ENCODE peak calls at places on chromosomes 7 and 10, in five cellular contexts. One of them, this sample, is unnamed.

GRCh38 chr10:126686732-126687693 is 16.5 kb upstream of the C10orf90 start:
- DNase-seq in HT-29: no peak
- DNase-seq in stimulated activated CD4-positive, alpha-beta T cell treated with anti-CD3 and anti-CD28 coated beads, TNF-alpha, amount 100 ng/mL, for 4 hours: no peak
- DNase-seq in Kasumi-1: no peak
- DNase-seq in brain microvascular endothelial cell: no peak
- DNase-seq in this sample: no peak

GRCh38 chr7:9776900-9777299 is 1196.8 kb upstream of the PHF14 start:
- DNase-seq in Kasumi-1: no peak
- DNase-seq in HT-29: no peak
- DNase-seq in stimulated activated CD4-positive, alpha-beta T cell treated with anti-CD3 and anti-CD28 coated beads, TNF-alpha, amount 100 ng/mL, for 4 hours: no peak
- DNase-seq in brain microvascular endothelial cell: no peak
- DNase-seq in this sample: no peak

GRCh38 chr7:139559364-139560105 is 36.0 kb downstream of the CLEC2L start:
- DNase-seq in stimulated activated CD4-positive, alpha-beta T cell treated with anti-CD3 and anti-CD28 coated beads, TNF-alpha, amount 100 ng/mL, for 4 hours: no peak
- DNase-seq in HT-29: no peak
- DNase-seq in Kasumi-1: no peak
- DNase-seq in brain microvascular endothelial cell: no peak
- DNase-seq in this sample: no peak

GRCh38 chr10:126240483-126240882 is 147.8 kb downstream of the ADAM12 start:
- DNase-seq in Kasumi-1: no peak
- DNase-seq in stimulated activated CD4-positive, alpha-beta T cell treated with anti-CD3 and anti-CD28 coated beads, TNF-alpha, amount 100 ng/mL, for 4 hours: no peak
- DNase-seq in brain microvascular endothelial cell: peak
- DNase-seq in HT-29: no peak
- DNase-seq in this sample: no peak

GRCh38 chr7:148620749-148621372 is 30.3 kb downstream of the C7orf33 start:
- DNase-seq in brain microvascular endothelial cell: no peak
- DNase-seq in HT-29: no peak
- DNase-seq in Kasumi-1: no peak
- DNase-seq in stimulated activated CD4-positive, alpha-beta T cell treated with anti-CD3 and anti-CD28 coated beads, TNF-alpha, amount 100 ng/mL, for 4 hours: no peak
- DNase-seq in this sample: no peak

GRCh38 chr10:34957531-34957930 is 132.6 kb downstream of the CUL2 start:
- DNase-seq in HT-29: no peak
- DNase-seq in Kasumi-1: no peak
- DNase-seq in stimulated activated CD4-positive, alpha-beta T cell treated with anti-CD3 and anti-CD28 coated beads, TNF-alpha, amount 100 ng/mL, for 4 hours: no peak
- DNase-seq in brain microvascular endothelial cell: no peak
- DNase-seq in this sample: no peak

GRCh38 chr10:132961864-132962622 is 19.7 kb upstream of the CFAP46 start:
- DNase-seq in HT-29: peak
- DNase-seq in stimulated activated CD4-positive, alpha-beta T cell treated with anti-CD3 and anti-CD28 coated beads, TNF-alpha, amount 100 ng/mL, for 4 hours: no peak
- DNase-seq in brain microvascular endothelial cell: peak
- DNase-seq in Kasumi-1: no peak
- DNase-seq in this sample: peak

GRCh38 chr7:34603711-34604444 is 54.1 kb upstream of the NPSR1 start:
- DNase-seq in Kasumi-1: no peak
- DNase-seq in HT-29: no peak
- DNase-seq in stimulated activated CD4-positive, alpha-beta T cell treated with anti-CD3 and anti-CD28 coated beads, TNF-alpha, amount 100 ng/mL, for 4 hours: no peak
- DNase-seq in brain microvascular endothelial cell: no peak
- DNase-seq in this sample: no peak

GRCh38 chr10:98096731-98097130 is 37.7 kb upstream of the R3HCC1L start:
- DNase-seq in stimulated activated CD4-positive, alpha-beta T cell treated with anti-CD3 and anti-CD28 coated beads, TNF-alpha, amount 100 ng/mL, for 4 hours: no peak
- DNase-seq in brain microvascular endothelial cell: no peak
- DNase-seq in HT-29: no peak
- DNase-seq in Kasumi-1: no peak
- DNase-seq in this sample: no peak

GRCh38 chr7:155218276-155219153 is 79.2 kb upstream of the INSIG1 start:
- DNase-seq in HT-29: no peak
- DNase-seq in Kasumi-1: no peak
- DNase-seq in brain microvascular endothelial cell: no peak
- DNase-seq in stimulated activated CD4-positive, alpha-beta T cell treated with anti-CD3 and anti-CD28 coated beads, TNF-alpha, amount 100 ng/mL, for 4 hours: no peak
- DNase-seq in this sample: no peak

GRCh38 chr7:136919820-136920219 is 51.4 kb downstream of the CHRM2 start:
- DNase-seq in Kasumi-1: no peak
- DNase-seq in brain microvascular endothelial cell: no peak
- DNase-seq in stimulated activated CD4-positive, alpha-beta T cell treated with anti-CD3 and anti-CD28 coated beads, TNF-alpha, amount 100 ng/mL, for 4 hours: no peak
- DNase-seq in HT-29: no peak
- DNase-seq in this sample: no peak

GRCh38 chr10:72097448-72098300 is 9.3 kb upstream of the SPOCK2 start:
- DNase-seq in HT-29: peak
- DNase-seq in brain microvascular endothelial cell: peak
- DNase-seq in Kasumi-1: no peak
- DNase-seq in stimulated activated CD4-positive, alpha-beta T cell treated with anti-CD3 and anti-CD28 coated beads, TNF-alpha, amount 100 ng/mL, for 4 hours: no peak
- DNase-seq in this sample: no peak

GRCh38 chr10:33125522-33125921 is 167.5 kb upstream of the ITGB1 start:
- DNase-seq in brain microvascular endothelial cell: no peak
- DNase-seq in stimulated activated CD4-positive, alpha-beta T cell treated with anti-CD3 and anti-CD28 coated beads, TNF-alpha, amount 100 ng/mL, for 4 hours: no peak
- DNase-seq in Kasumi-1: no peak
- DNase-seq in HT-29: no peak
- DNase-seq in this sample: no peak

GRCh38 chr7:119935418-119936025 is 337.5 kb upstream of the KCND2 start:
- DNase-seq in HT-29: peak
- DNase-seq in Kasumi-1: peak
- DNase-seq in brain microvascular endothelial cell: no peak
- DNase-seq in stimulated activated CD4-positive, alpha-beta T cell treated with anti-CD3 and anti-CD28 coated beads, TNF-alpha, amount 100 ng/mL, for 4 hours: no peak
- DNase-seq in this sample: no peak

GRCh38 chr7:27678617-27679260 is 16.1 kb upstream of the HIBADH start:
- DNase-seq in Kasumi-1: no peak
- DNase-seq in stimulated activated CD4-positive, alpha-beta T cell treated with anti-CD3 and anti-CD28 coated beads, TNF-alpha, amount 100 ng/mL, for 4 hours: no peak
- DNase-seq in brain microvascular endothelial cell: no peak
- DNase-seq in HT-29: peak
- DNase-seq in this sample: no peak

GRCh38 chr10:89241491-89242339 is 9.9 kb downstream of the LIPA start:
- DNase-seq in stimulated activated CD4-positive, alpha-beta T cell treated with anti-CD3 and anti-CD28 coated beads, TNF-alpha, amount 100 ng/mL, for 4 hours: no peak
- DNase-seq in Kasumi-1: no peak
- DNase-seq in brain microvascular endothelial cell: no peak
- DNase-seq in HT-29: no peak
- DNase-seq in this sample: no peak

GRCh38 chr7:9407816-9408215 is 974.4 kb downstream of the NXPH1 start:
- DNase-seq in brain microvascular endothelial cell: no peak
- DNase-seq in HT-29: no peak
- DNase-seq in Kasumi-1: no peak
- DNase-seq in stimulated activated CD4-positive, alpha-beta T cell treated with anti-CD3 and anti-CD28 coated beads, TNF-alpha, amount 100 ng/mL, for 4 hours: no peak
- DNase-seq in this sample: no peak

GRCh38 chr10:79308969-79309665 is 38.2 kb upstream of the PPIF start:
- DNase-seq in stimulated activated CD4-positive, alpha-beta T cell treated with anti-CD3 and anti-CD28 coated beads, TNF-alpha, amount 100 ng/mL, for 4 hours: no peak
- DNase-seq in Kasumi-1: no peak
- DNase-seq in HT-29: no peak
- DNase-seq in brain microvascular endothelial cell: no peak
- DNase-seq in this sample: no peak

GRCh38 chr10:103232772-103233488 is 12.8 kb upstream of the RPEL1 start:
- DNase-seq in HT-29: peak
- DNase-seq in stimulated activated CD4-positive, alpha-beta T cell treated with anti-CD3 and anti-CD28 coated beads, TNF-alpha, amount 100 ng/mL, for 4 hours: no peak
- DNase-seq in Kasumi-1: no peak
- DNase-seq in brain microvascular endothelial cell: peak
- DNase-seq in this sample: no peak

GRCh38 chr10:17782921-17783665 is 26.1 kb upstream of the MRC1 start:
- DNase-seq in HT-29: no peak
- DNase-seq in Kasumi-1: no peak
- DNase-seq in brain microvascular endothelial cell: no peak
- DNase-seq in stimulated activated CD4-positive, alpha-beta T cell treated with anti-CD3 and anti-CD28 coated beads, TNF-alpha, amount 100 ng/mL, for 4 hours: no peak
- DNase-seq in this sample: no peak

GRCh38 chr7:29891766-29892165 is 85.5 kb downstream of the WIPF3 start:
- DNase-seq in stimulated activated CD4-positive, alpha-beta T cell treated with anti-CD3 and anti-CD28 coated beads, TNF-alpha, amount 100 ng/mL, for 4 hours: no peak
- DNase-seq in HT-29: no peak
- DNase-seq in Kasumi-1: no peak
- DNase-seq in brain microvascular endothelial cell: no peak
- DNase-seq in this sample: no peak

GRCh38 chr10:17229717-17229966 is 1.6 kb downstream of the VIM start:
- DNase-seq in stimulated activated CD4-positive, alpha-beta T cell treated with anti-CD3 and anti-CD28 coated beads, TNF-alpha, amount 100 ng/mL, for 4 hours: peak
- DNase-seq in HT-29: no peak
- DNase-seq in Kasumi-1: no peak
- DNase-seq in brain microvascular endothelial cell: peak
- DNase-seq in this sample: no peak

GRCh38 chr7:140610204-140611165 is 30.1 kb downstream of the DENND2A start:
- DNase-seq in brain microvascular endothelial cell: no peak
- DNase-seq in stimulated activated CD4-positive, alpha-beta T cell treated with anti-CD3 and anti-CD28 coated beads, TNF-alpha, amount 100 ng/mL, for 4 hours: no peak
- DNase-seq in Kasumi-1: no peak
- DNase-seq in HT-29: no peak
- DNase-seq in this sample: no peak

GRCh38 chr7:4683884-4684565 is 1.9 kb downstream of the FOXK1 start:
- DNase-seq in HT-29: peak
- DNase-seq in stimulated activated CD4-positive, alpha-beta T cell treated with anti-CD3 and anti-CD28 coated beads, TNF-alpha, amount 100 ng/mL, for 4 hours: peak
- DNase-seq in Kasumi-1: no peak
- DNase-seq in brain microvascular endothelial cell: peak
- DNase-seq in this sample: peak

GRCh38 chr7:134772401-134772800 is 7.0 kb upstream of the CALD1 start:
- DNase-seq in stimulated activated CD4-positive, alpha-beta T cell treated with anti-CD3 and anti-CD28 coated beads, TNF-alpha, amount 100 ng/mL, for 4 hours: no peak
- DNase-seq in brain microvascular endothelial cell: no peak
- DNase-seq in HT-29: no peak
- DNase-seq in Kasumi-1: no peak
- DNase-seq in this sample: no peak

GRCh38 chr7:135377171-135377570 is 132.7 kb downstream of the CNOT4 start:
- DNase-seq in stimulated activated CD4-positive, alpha-beta T cell treated with anti-CD3 and anti-CD28 coated beads, TNF-alpha, amount 100 ng/mL, for 4 hours: no peak
- DNase-seq in brain microvascular endothelial cell: no peak
- DNase-seq in Kasumi-1: no peak
- DNase-seq in HT-29: no peak
- DNase-seq in this sample: no peak

GRCh38 chr7:55520426-55521140 is 51.7 kb downstream of the VOPP1 start:
- DNase-seq in HT-29: no peak
- DNase-seq in Kasumi-1: no peak
- DNase-seq in stimulated activated CD4-positive, alpha-beta T cell treated with anti-CD3 and anti-CD28 coated beads, TNF-alpha, amount 100 ng/mL, for 4 hours: no peak
- DNase-seq in brain microvascular endothelial cell: no peak
- DNase-seq in this sample: no peak

GRCh38 chr10:32326119-32326518 is 20.8 kb downstream of the EPC1 start:
- DNase-seq in Kasumi-1: no peak
- DNase-seq in brain microvascular endothelial cell: no peak
- DNase-seq in stimulated activated CD4-positive, alpha-beta T cell treated with anti-CD3 and anti-CD28 coated beads, TNF-alpha, amount 100 ng/mL, for 4 hours: no peak
- DNase-seq in HT-29: no peak
- DNase-seq in this sample: no peak

GRCh38 chr7:134470864-134471263 is 12.0 kb upstream of the AKR1B1 start:
- DNase-seq in stimulated activated CD4-positive, alpha-beta T cell treated with anti-CD3 and anti-CD28 coated beads, TNF-alpha, amount 100 ng/mL, for 4 hours: no peak
- DNase-seq in brain microvascular endothelial cell: peak
- DNase-seq in HT-29: peak
- DNase-seq in Kasumi-1: no peak
- DNase-seq in this sample: no peak

GRCh38 chr10:84762754-84763394 is 434.5 kb downstream of the CCSER2 start:
- DNase-seq in brain microvascular endothelial cell: no peak
- DNase-seq in Kasumi-1: no peak
- DNase-seq in stimulated activated CD4-positive, alpha-beta T cell treated with anti-CD3 and anti-CD28 coated beads, TNF-alpha, amount 100 ng/mL, for 4 hours: no peak
- DNase-seq in HT-29: no peak
- DNase-seq in this sample: no peak

GRCh38 chr10:28120795-28121194 is 121.9 kb upstream of the ODAD2 start:
- DNase-seq in brain microvascular endothelial cell: no peak
- DNase-seq in stimulated activated CD4-positive, alpha-beta T cell treated with anti-CD3 and anti-CD28 coated beads, TNF-alpha, amount 100 ng/mL, for 4 hours: no peak
- DNase-seq in Kasumi-1: no peak
- DNase-seq in HT-29: no peak
- DNase-seq in this sample: no peak

GRCh38 chr10:70918851-70919530 is 30.6 kb upstream of the PCBD1 start:
- DNase-seq in brain microvascular endothelial cell: no peak
- DNase-seq in HT-29: no peak
- DNase-seq in stimulated activated CD4-positive, alpha-beta T cell treated with anti-CD3 and anti-CD28 coated beads, TNF-alpha, amount 100 ng/mL, for 4 hours: no peak
- DNase-seq in Kasumi-1: no peak
- DNase-seq in this sample: no peak

GRCh38 chr7:7732566-7733290 is 14.3 kb upstream of the RPA3 start:
- DNase-seq in Kasumi-1: no peak
- DNase-seq in HT-29: peak
- DNase-seq in stimulated activated CD4-positive, alpha-beta T cell treated with anti-CD3 and anti-CD28 coated beads, TNF-alpha, amount 100 ng/mL, for 4 hours: no peak
- DNase-seq in brain microvascular endothelial cell: peak
- DNase-seq in this sample: no peak

GRCh38 chr7:8303904-8304528 is 42.0 kb upstream of the ICA1 start:
- DNase-seq in Kasumi-1: no peak
- DNase-seq in brain microvascular endothelial cell: no peak
- DNase-seq in stimulated activated CD4-positive, alpha-beta T cell treated with anti-CD3 and anti-CD28 coated beads, TNF-alpha, amount 100 ng/mL, for 4 hours: no peak
- DNase-seq in HT-29: no peak
- DNase-seq in this sample: no peak

GRCh38 chr10:86203162-86203905 is 163.3 kb downstream of the GRID1 start:
- DNase-seq in HT-29: peak
- DNase-seq in brain microvascular endothelial cell: peak
- DNase-seq in stimulated activated CD4-positive, alpha-beta T cell treated with anti-CD3 and anti-CD28 coated beads, TNF-alpha, amount 100 ng/mL, for 4 hours: no peak
- DNase-seq in Kasumi-1: peak
- DNase-seq in this sample: no peak

GRCh38 chr10:132636358-132636757 is 98.8 kb downstream of the INPP5A start:
- DNase-seq in stimulated activated CD4-positive, alpha-beta T cell treated with anti-CD3 and anti-CD28 coated beads, TNF-alpha, amount 100 ng/mL, for 4 hours: no peak
- DNase-seq in Kasumi-1: no peak
- DNase-seq in brain microvascular endothelial cell: no peak
- DNase-seq in HT-29: no peak
- DNase-seq in this sample: no peak

GRCh38 chr10:66834802-66835201 is 91.0 kb upstream of the LRRTM3 start:
- DNase-seq in HT-29: no peak
- DNase-seq in stimulated activated CD4-positive, alpha-beta T cell treated with anti-CD3 and anti-CD28 coated beads, TNF-alpha, amount 100 ng/mL, for 4 hours: no peak
- DNase-seq in Kasumi-1: no peak
- DNase-seq in brain microvascular endothelial cell: no peak
- DNase-seq in this sample: no peak

GRCh38 chr7:158815471-158816128 is 13.7 kb downstream of the ESYT2 start:
- DNase-seq in HT-29: no peak
- DNase-seq in brain microvascular endothelial cell: no peak
- DNase-seq in Kasumi-1: no peak
- DNase-seq in stimulated activated CD4-positive, alpha-beta T cell treated with anti-CD3 and anti-CD28 coated beads, TNF-alpha, amount 100 ng/mL, for 4 hours: no peak
- DNase-seq in this sample: no peak